ENCODE peak calls at places on chromosomes 16 and 17, in seven cellular contexts. T is CD8-positive, alpha-beta T cell; H is heart right ventricle; D is A549; K is Peyer's patch; Q is upper lobe of left lung; G is IMR-90. E is an unnamed sample.

GRCh38 chr16:3008749-3009088 is 4.0 kb upstream of the CLDN9 start:
- DNase-seq in T (no peak), H (no peak), D (no peak), K (no peak), Q (no peak), G (no peak), E (no peak)

GRCh38 chr17:81176656-81177055 is 10.6 kb upstream of the AATK start:
- DNase-seq in T (no peak), H (no peak), D (peak; percentile 31), K (no peak), Q (no peak), G (peak; percentile 3), E (no peak)

GRCh38 chr16:59697746-59698145 is 963.6 kb upstream of the GOT2 start:
- DNase-seq in T (no peak), H (no peak), D (no peak), K (no peak), Q (no peak), G (peak; percentile 11), E (no peak)

GRCh38 chr17:35890774-35891155 is 10.6 kb upstream of the CCL5 start:
- DNase-seq in T (peak; percentile 63), H (no peak), D (no peak), K (peak; percentile 61), Q (peak; percentile 50), G (no peak), E (peak; percentile 54)

GRCh38 chr16:5428932-5429331 is 331.3 kb upstream of the EEF2KMT start:
- DNase-seq in T (no peak), H (no peak), D (no peak), K (no peak), Q (no peak), G (no peak), E (peak; percentile 41)

GRCh38 chr17:39618252-39618913 is 8.4 kb upstream of the PPP1R1B start:
- DNase-seq in T (no peak), H (no peak), D (no peak), K (no peak), Q (no peak), G (no peak), E (peak; percentile 34)

GRCh38 chr16:85891033-85891775 is 7.8 kb upstream of the IRF8 start:
- DNase-seq in T (no peak), H (no peak), D (peak; percentile 82), K (no peak), Q (no peak), G (peak; percentile 19), E (no peak)

GRCh38 chr16:87764600-87765472 is 950 bp downstream of the KLHDC4 start:
- DNase-seq in T (peak; percentile 37), H (no peak), D (no peak), K (no peak), Q (no peak), G (no peak), E (no peak)

GRCh38 chr16:57091200-57091989 is 988 bp upstream of the CPNE2 start:
- DNase-seq in T (no peak), H (peak; percentile 36), D (peak; percentile 65), K (no peak), Q (peak; percentile 85), G (peak; percentile 53), E (peak; percentile 50)

GRCh38 chr17:67629963-67630320 is 87.8 kb upstream of the NOL11 start:
- DNase-seq in T (no peak), H (no peak), D (peak; percentile 56), K (no peak), Q (no peak), G (peak; percentile 75), E (no peak)

GRCh38 chr16:86575754-86576557 is 2.4 kb upstream of the FOXL1 start:
- DNase-seq in T (no peak), H (peak; percentile 83), D (peak; percentile 76), K (peak; percentile 32), Q (peak; percentile 36), G (peak; percentile 97), E (peak; percentile 60)

GRCh38 chr17:4014148-4014927 is 50.1 kb upstream of the ATP2A3 start:
- DNase-seq in T (no peak), H (no peak), D (no peak), K (no peak), Q (no peak), G (no peak), E (no peak)

GRCh38 chr16:69381231-69381630 is 4.6 kb downstream of the TERF2 start:
- DNase-seq in T (no peak), H (no peak), D (no peak), K (no peak), Q (no peak), G (peak; percentile 10), E (no peak)

GRCh38 chr17:601462-602303 is 113.0 kb downstream of the VPS53 start:
- DNase-seq in T (no peak), H (no peak), D (no peak), K (no peak), Q (no peak), G (peak; percentile 87), E (peak; percentile 28)

GRCh38 chr17:9839433-9839832 is 13.7 kb downstream of the GLP2R start:
- DNase-seq in T (no peak), H (no peak), D (peak; percentile 84), K (no peak), Q (no peak), G (peak; percentile 26), E (no peak)

GRCh38 chr17:8151120-8151640 is 1.0 kb downstream of the PER1 start:
- DNase-seq in T (peak; percentile 92), H (peak; percentile 94), D (no peak), K (peak; percentile 88), Q (peak; percentile 89), G (peak; percentile 90), E (peak; percentile 92)

GRCh38 chr16:48011466-48011865 is 144.3 kb downstream of the ABCC12 start:
- DNase-seq in T (no peak), H (no peak), D (no peak), K (no peak), Q (no peak), G (no peak), E (no peak)

GRCh38 chr16:88706288-88706964 is at the start of the genes CTU2 and RNF166:
- DNase-seq in T (peak; percentile 91), H (peak; percentile 94), D (peak; percentile 85), K (peak; percentile 90), Q (peak; percentile 92), G (peak; percentile 84), E (peak; percentile 93)

GRCh38 chr16:595942-596735 is 6.3 kb downstream of the RAB40C start:
- DNase-seq in T (no peak), H (no peak), D (no peak), K (no peak), Q (no peak), G (no peak), E (no peak)

GRCh38 chr17:1977583-1978395 is 47.3 kb downstream of the RTN4RL1 start:
- DNase-seq in T (no peak), H (no peak), D (no peak), K (no peak), Q (no peak), G (no peak), E (no peak)

GRCh38 chr16:86664518-86665318 is 86.4 kb downstream of the FOXL1 start:
- DNase-seq in T (peak; percentile 27), H (no peak), D (peak; percentile 95), K (no peak), Q (no peak), G (peak; percentile 98), E (peak; percentile 67)

GRCh38 chr16:84087461-84088151 is 29.1 kb downstream of the MBTPS1 start:
- DNase-seq in T (no peak), H (no peak), D (no peak), K (no peak), Q (no peak), G (no peak), E (no peak)

GRCh38 chr16:19382887-19383816 is 34.5 kb upstream of the TMC5 start:
- DNase-seq in T (no peak), H (no peak), D (no peak), K (no peak), Q (peak; percentile 84), G (no peak), E (no peak)

GRCh38 chr17:28563475-28563874 is 7.8 kb downstream of the PIGS start:
- DNase-seq in T (no peak), H (no peak), D (peak; percentile 60), K (no peak), Q (no peak), G (peak; percentile 60), E (no peak)

GRCh38 chr17:77825621-77826020 is 132.9 kb upstream of the TNRC6C start:
- DNase-seq in T (no peak), H (no peak), D (no peak), K (no peak), Q (no peak), G (no peak), E (no peak)

GRCh38 chr16:25478476-25478875 is 213.3 kb upstream of the HS3ST4 start:
- DNase-seq in T (no peak), H (no peak), D (no peak), K (no peak), Q (no peak), G (no peak), E (no peak)

GRCh38 chr16:86587487-86587886 is 9.1 kb downstream of the FOXL1 start:
- DNase-seq in T (no peak), H (no peak), D (no peak), K (no peak), Q (no peak), G (no peak), E (no peak)

GRCh38 chr17:77036841-77037381 is 103.9 kb upstream of the SEC14L1 start:
- DNase-seq in T (no peak), H (no peak), D (no peak), K (peak; percentile 57), Q (no peak), G (no peak), E (peak; percentile 50)

GRCh38 chr16:81526199-81526598 is 81.6 kb downstream of the CMIP start:
- DNase-seq in T (no peak), H (no peak), D (no peak), K (no peak), Q (no peak), G (peak; percentile 20), E (no peak)
- H3K27ac ChIP-seq in T (no peak overlapping the region), H (peak overlapping the region; percentile 29), D (peak overlapping the region; percentile 61), K (no peak overlapping the region), Q (peak overlapping the region; percentile 58), G (no peak overlapping the region), E (peak overlapping the region; percentile 56)

GRCh38 chr16:35305476-35305875 is 1846.1 kb downstream of the TP53TG3F start:
- DNase-seq in T (no peak), H (no peak), D (no peak), K (no peak), Q (no peak), G (no peak), E (no peak)
- H3K9me3 ChIP-seq in T (peaks cover 4% of the 10 kb centered on the region), H (no peaks in the 10 kb centered on the region), D (no peaks in the 10 kb centered on the region), K (no peaks in the 10 kb centered on the region), Q (no peaks in the 10 kb centered on the region), G (peaks cover 25% of the 10 kb centered on the region), E (no peaks in the 10 kb centered on the region)

DNA sequence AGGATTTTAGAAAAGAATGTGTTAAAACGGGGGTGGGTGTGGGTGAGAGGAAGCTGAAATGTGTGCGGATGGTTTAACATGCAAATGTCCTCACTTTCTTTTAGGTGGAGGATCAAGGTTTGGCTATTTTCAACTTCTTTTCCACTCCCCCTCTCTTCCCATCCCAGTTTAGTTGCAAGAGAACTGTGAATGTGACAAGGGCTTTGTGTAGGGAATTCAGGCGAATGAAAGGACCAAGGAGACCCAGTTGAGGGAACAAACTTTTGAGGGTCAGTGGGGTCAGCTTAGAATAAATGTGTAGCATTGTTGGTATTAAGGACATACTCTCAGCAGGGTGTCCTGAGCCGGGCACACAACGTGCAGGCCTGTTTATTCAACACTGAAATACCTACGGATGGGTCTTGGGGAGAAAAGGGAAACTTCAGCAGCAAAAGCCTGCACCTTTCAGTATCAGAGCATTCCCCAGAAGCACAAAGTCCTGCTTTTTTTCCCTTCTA is 346.0 kb downstream of the PMP22 start:
- DNase-seq in T (no peak), H (no peak), D (no peak), K (no peak), Q (no peak), G (no peak), E (no peak)
- H3K27ac ChIP-seq in T (no peak overlapping the region), H (no peak overlapping the region), D (peak overlapping the region; percentile 35), K (no peak overlapping the region), Q (no peak overlapping the region), G (peak overlapping the region; percentile 13), E (no peak overlapping the region)

GRCh38 chr16:35192993-35193392 is 1733.6 kb downstream of the TP53TG3F start:
- DNase-seq in T (no peak), H (no peak), D (no peak), K (no peak), Q (no peak), G (no peak), E (no peak)
- H3K9me3 ChIP-seq in T (no peaks in the 10 kb centered on the region), H (no peaks in the 10 kb centered on the region), D (no peaks in the 10 kb centered on the region), K (no peaks in the 10 kb centered on the region), Q (no peaks in the 10 kb centered on the region), G (peaks cover 15% of the 10 kb centered on the region), E (no peaks in the 10 kb centered on the region)